ENCODE peak calls at places on chromosomes 6 and 20, in five cellular contexts. One of them, this sample, is unnamed. For H3K4me1 and H3K36me3, the result is how much of the 10 kb centered on the place peaks cover.

GRCh38 chr20:49228676-49229075 is 9.5 kb downstream of the DDX27 start:
- DNase-seq in GM23338: no peak
- DNase-seq in right lobe of liver: no peak
- DNase-seq in SJSA1: no peak
- DNase-seq in ovary: no peak
- DNase-seq in this sample: no peak

GRCh38 chr6:169542491-169542890 is 159.3 kb downstream of the WDR27 start:
- DNase-seq in right lobe of liver: no peak
- DNase-seq in SJSA1: no peak
- DNase-seq in ovary: no peak
- DNase-seq in GM23338: no peak
- DNase-seq in this sample: no peak

GRCh38 chr20:57882451-57883161 is 172.8 kb upstream of the PMEPA1 start:
- DNase-seq in right lobe of liver: no peak
- DNase-seq in SJSA1: peak
- DNase-seq in ovary: no peak
- DNase-seq in GM23338: no peak
- DNase-seq in this sample: no peak

GRCh38 chr20:40860487-40860902 is 168.1 kb upstream of the TOP1 start:
- DNase-seq in right lobe of liver: no peak
- DNase-seq in ovary: no peak
- DNase-seq in GM23338: no peak
- DNase-seq in SJSA1: no peak
- DNase-seq in this sample: no peak

GRCh38 chr6:111361648-111362047 is 121.4 kb downstream of the REV3L start:
- DNase-seq in ovary: peak
- DNase-seq in SJSA1: peak
- DNase-seq in GM23338: peak
- DNase-seq in right lobe of liver: peak
- DNase-seq in this sample: no peak

GRCh38 chr6:2101213-2101612 is 144.2 kb downstream of the GMDS start:
- DNase-seq in right lobe of liver: no peak
- DNase-seq in GM23338: no peak
- DNase-seq in SJSA1: no peak
- DNase-seq in ovary: no peak
- DNase-seq in this sample: no peak

GRCh38 chr6:165848099-165848461 is 185.0 kb upstream of the PDE10A start:
- DNase-seq in right lobe of liver: no peak
- DNase-seq in ovary: no peak
- DNase-seq in GM23338: peak
- DNase-seq in SJSA1: no peak
- DNase-seq in this sample: no peak

GRCh38 chr6:16494781-16495180 is 256.4 kb downstream of the GMPR start:
- DNase-seq in ovary: no peak
- DNase-seq in right lobe of liver: no peak
- DNase-seq in SJSA1: no peak
- DNase-seq in GM23338: peak
- DNase-seq in this sample: no peak

GRCh38 chr6:90537027-90537426 is 49.8 kb downstream of the MAP3K7 start:
- DNase-seq in ovary: no peak
- DNase-seq in right lobe of liver: no peak
- DNase-seq in GM23338: no peak
- DNase-seq in SJSA1: no peak
- DNase-seq in this sample: no peak

GRCh38 chr6:79869600-79870084 is 77.7 kb downstream of the ELOVL4 start:
- DNase-seq in GM23338: peak
- DNase-seq in SJSA1: peak
- DNase-seq in ovary: peak
- DNase-seq in right lobe of liver: peak
- DNase-seq in this sample: peak

GRCh38 chr20:21767739-21768223 is 62.3 kb downstream of the PAX1 start:
- DNase-seq in GM23338: peak
- DNase-seq in right lobe of liver: no peak
- DNase-seq in ovary: no peak
- DNase-seq in SJSA1: no peak
- DNase-seq in this sample: no peak

GRCh38 chr6:129498950-129499870 is 210.8 kb downstream of the ARHGAP18 start:
- DNase-seq in ovary: no peak
- DNase-seq in right lobe of liver: no peak
- DNase-seq in SJSA1: peak
- DNase-seq in GM23338: peak
- DNase-seq in this sample: no peak

GRCh38 chr6:2498224-2498623 is 252.5 kb downstream of the MYLK4 start:
- DNase-seq in right lobe of liver: no peak
- DNase-seq in SJSA1: no peak
- DNase-seq in GM23338: no peak
- DNase-seq in ovary: no peak
- DNase-seq in this sample: no peak

GRCh38 chr20:23340524-23340923 is 10.1 kb upstream of the NXT1 start:
- DNase-seq in ovary: peak
- DNase-seq in right lobe of liver: peak
- DNase-seq in GM23338: peak
- DNase-seq in SJSA1: peak
- DNase-seq in this sample: peak

GRCh38 chr20:11001767-11002540 is 328.2 kb upstream of the JAG1 start:
- DNase-seq in right lobe of liver: peak
- DNase-seq in SJSA1: peak
- DNase-seq in GM23338: no peak
- DNase-seq in ovary: no peak
- DNase-seq in this sample: peak

GRCh38 chr6:31270788-31271640 is 878 bp downstream of the HLA-C start:
- DNase-seq in SJSA1: peak
- DNase-seq in ovary: peak
- DNase-seq in right lobe of liver: peak
- DNase-seq in GM23338: peak
- DNase-seq in this sample: peak

GRCh38 chr6:85186546-85187170 is 263.2 kb upstream of the NT5E start:
- DNase-seq in ovary: no peak
- DNase-seq in right lobe of liver: no peak
- DNase-seq in GM23338: no peak
- DNase-seq in SJSA1: peak
- DNase-seq in this sample: no peak

GRCh38 chr6:156396068-156396771 is 381.0 kb upstream of the ARID1B start:
- DNase-seq in ovary: no peak
- DNase-seq in GM23338: peak
- DNase-seq in right lobe of liver: no peak
- DNase-seq in SJSA1: no peak
- DNase-seq in this sample: no peak

GRCh38 chr20:17662333-17663039 is 19.6 kb downstream of the RRBP1 start:
- DNase-seq in right lobe of liver: no peak
- DNase-seq in ovary: peak
- DNase-seq in SJSA1: no peak
- DNase-seq in GM23338: no peak
- DNase-seq in this sample: peak

GRCh38 chr6:151616600-151616999 is 122.8 kb downstream of the CCDC170 start:
- DNase-seq in right lobe of liver: no peak
- DNase-seq in GM23338: no peak
- DNase-seq in ovary: no peak
- DNase-seq in SJSA1: no peak
- DNase-seq in this sample: no peak

GRCh38 chr6:165834613-165835259 is 171.7 kb upstream of the PDE10A start:
- DNase-seq in GM23338: no peak
- DNase-seq in ovary: peak
- DNase-seq in SJSA1: no peak
- DNase-seq in right lobe of liver: peak
- DNase-seq in this sample: no peak

GRCh38 chr20:16459019-16459700 is 114.1 kb downstream of the KIF16B start:
- DNase-seq in ovary: peak
- DNase-seq in right lobe of liver: no peak
- DNase-seq in GM23338: no peak
- DNase-seq in SJSA1: no peak
- DNase-seq in this sample: peak

GRCh38 chr20:381581-382290 is 1.2 kb downstream of the TRIB3 start:
- DNase-seq in right lobe of liver: peak
- DNase-seq in ovary: peak
- DNase-seq in SJSA1: peak
- DNase-seq in GM23338: peak
- DNase-seq in this sample: peak

GRCh38 chr20:384723-385122 is 4.2 kb downstream of the TRIB3 start:
- DNase-seq in ovary: no peak
- DNase-seq in GM23338: no peak
- DNase-seq in right lobe of liver: no peak
- DNase-seq in SJSA1: no peak
- DNase-seq in this sample: no peak

GRCh38 chr20:380763-381580 is 412 bp downstream of the TRIB3 start:
- DNase-seq in ovary: peak
- DNase-seq in GM23338: peak
- DNase-seq in SJSA1: peak
- DNase-seq in right lobe of liver: peak
- DNase-seq in this sample: peak

GRCh38 chr20:383889-384288 is 3.3 kb downstream of the TRIB3 start:
- DNase-seq in right lobe of liver: no peak
- DNase-seq in ovary: no peak
- DNase-seq in GM23338: no peak
- DNase-seq in SJSA1: no peak
- DNase-seq in this sample: no peak

GRCh38 chr20:382291-383115 is 1.9 kb downstream of the TRIB3 start:
- DNase-seq in GM23338: no peak
- DNase-seq in SJSA1: no peak
- DNase-seq in right lobe of liver: no peak
- DNase-seq in ovary: no peak
- DNase-seq in this sample: no peak
- H3K4me1 ChIP-seq in GM23338: under half
- H3K4me1 ChIP-seq in SJSA1: under half
- H3K4me1 ChIP-seq in right lobe of liver: under half
- H3K4me1 ChIP-seq in ovary: under half
- H3K4me1 ChIP-seq in this sample: under half

GRCh38 chr6:105179244-105180065 is at the start of gene POPDC3:
- DNase-seq in ovary: no peak
- DNase-seq in SJSA1: peak
- DNase-seq in GM23338: peak
- DNase-seq in right lobe of liver: no peak
- DNase-seq in this sample: no peak

GRCh38 chr6:105178110-105178509 is 1.7 kb downstream of the POPDC3 start:
- DNase-seq in right lobe of liver: no peak
- DNase-seq in SJSA1: peak
- DNase-seq in ovary: no peak
- DNase-seq in GM23338: no peak
- DNase-seq in this sample: no peak

GRCh38 chr6:105174512-105174911 is 5.3 kb downstream of the POPDC3 start:
- DNase-seq in ovary: no peak
- DNase-seq in SJSA1: peak
- DNase-seq in GM23338: no peak
- DNase-seq in right lobe of liver: no peak
- DNase-seq in this sample: no peak

GRCh38 chr6:105178636-105179035 is 1.2 kb downstream of the POPDC3 start:
- DNase-seq in right lobe of liver: no peak
- DNase-seq in GM23338: no peak
- DNase-seq in SJSA1: no peak
- DNase-seq in ovary: no peak
- DNase-seq in this sample: no peak

GRCh38 chr6:105177521-105177920 is 2.3 kb downstream of the POPDC3 start:
- DNase-seq in GM23338: no peak
- DNase-seq in SJSA1: no peak
- DNase-seq in ovary: no peak
- DNase-seq in right lobe of liver: no peak
- DNase-seq in this sample: no peak
- H3K36me3 ChIP-seq in GM23338: under half
- H3K36me3 ChIP-seq in SJSA1: under half
- H3K36me3 ChIP-seq in ovary: under half
- H3K36me3 ChIP-seq in right lobe of liver: under half
- H3K36me3 ChIP-seq in this sample: under half

DNA sequence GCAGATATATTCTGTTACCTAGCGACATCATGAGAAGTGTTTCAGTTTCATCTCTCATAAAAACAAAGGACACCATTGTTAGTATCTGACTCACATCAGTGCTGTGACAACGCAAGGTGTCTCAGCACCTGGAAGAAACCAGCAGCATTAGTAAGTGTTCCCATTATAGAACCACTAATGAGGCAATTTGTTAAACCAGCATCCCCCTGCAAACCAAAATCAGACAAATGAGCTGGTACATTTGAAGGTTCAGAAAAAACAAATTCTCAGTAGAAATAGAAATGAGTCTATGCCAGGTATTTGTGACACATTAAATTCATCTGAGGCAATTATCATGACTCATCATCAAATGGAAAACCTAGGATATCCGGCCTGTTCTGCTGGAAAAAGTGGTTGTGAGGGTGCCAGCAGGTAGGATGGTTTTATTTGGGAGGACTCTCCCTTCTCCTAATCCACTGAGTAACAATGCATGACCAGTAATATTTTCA is 151.7 kb downstream of the TMEM200A start:
- DNase-seq in ovary: no peak
- DNase-seq in right lobe of liver: no peak
- DNase-seq in SJSA1: no peak
- DNase-seq in GM23338: no peak
- DNase-seq in this sample: no peak
- H3K27ac ChIP-seq in ovary: no peak
- H3K27ac ChIP-seq in right lobe of liver: no peak
- H3K27ac ChIP-seq in SJSA1: no peak
- H3K27ac ChIP-seq in GM23338: no peak
- H3K27ac ChIP-seq in this sample: no peak

GRCh38 chr6:115750292-115750691 is 310.4 kb downstream of the FRK start:
- DNase-seq in ovary: no peak
- DNase-seq in GM23338: no peak
- DNase-seq in right lobe of liver: no peak
- DNase-seq in SJSA1: no peak
- DNase-seq in this sample: no peak
- H3K4me1 ChIP-seq in ovary: under half
- H3K4me1 ChIP-seq in GM23338: under half
- H3K4me1 ChIP-seq in right lobe of liver: under half
- H3K4me1 ChIP-seq in SJSA1: under half
- H3K4me1 ChIP-seq in this sample: under half

DNA sequence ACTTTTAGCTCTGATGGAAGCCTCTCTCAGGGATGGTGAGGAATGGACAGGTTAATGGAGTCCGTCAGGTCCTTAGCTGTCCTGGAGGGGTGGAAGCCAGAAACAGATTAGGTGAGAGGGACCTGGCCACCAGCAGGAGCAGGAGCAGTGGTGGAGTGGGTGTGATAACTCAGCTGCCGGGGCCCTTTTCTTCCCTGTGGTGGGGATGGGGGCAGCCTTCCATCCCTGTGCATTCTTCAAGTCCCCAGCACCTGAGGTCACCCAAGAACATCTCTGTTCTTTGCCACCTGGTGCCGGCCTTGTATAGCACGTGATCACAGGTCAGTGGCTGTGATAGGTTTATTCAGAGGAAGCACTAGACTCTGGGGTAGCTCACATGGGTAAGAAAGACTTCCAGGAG is 16.5 kb downstream of the ERGIC3 start:
- DNase-seq in SJSA1: no peak
- DNase-seq in ovary: no peak
- DNase-seq in right lobe of liver: no peak
- DNase-seq in GM23338: no peak
- DNase-seq in this sample: no peak
- H3K36me3 ChIP-seq in SJSA1: under half
- H3K36me3 ChIP-seq in ovary: under half
- H3K36me3 ChIP-seq in right lobe of liver: under half
- H3K36me3 ChIP-seq in GM23338: under half
- H3K36me3 ChIP-seq in this sample: under half

DNA sequence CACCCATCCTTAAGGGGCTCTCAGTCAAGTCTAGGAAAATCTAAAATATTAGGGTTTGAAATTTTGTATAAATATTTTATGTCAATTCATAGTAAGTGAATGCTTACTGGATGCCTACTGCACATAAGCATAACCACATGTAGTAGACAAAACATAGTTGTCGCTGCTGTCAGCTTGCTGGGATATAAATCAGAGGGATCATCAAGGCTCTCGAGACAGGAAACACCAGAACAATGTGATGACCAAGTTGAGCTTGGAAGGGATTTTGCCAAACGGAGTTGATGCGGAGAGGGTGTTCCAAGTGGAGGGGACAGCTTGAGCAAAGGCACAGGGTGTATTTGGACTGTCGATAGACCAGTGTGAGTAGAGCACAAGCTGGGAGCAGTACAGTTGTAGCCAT is 105.8 kb upstream of the SUPT3H start:
- DNase-seq in right lobe of liver: no peak
- DNase-seq in SJSA1: no peak
- DNase-seq in GM23338: no peak
- DNase-seq in ovary: no peak
- DNase-seq in this sample: no peak
- H3K27ac ChIP-seq in right lobe of liver: no peak
- H3K27ac ChIP-seq in SJSA1: peak
- H3K27ac ChIP-seq in GM23338: no peak
- H3K27ac ChIP-seq in ovary: no peak
- H3K27ac ChIP-seq in this sample: no peak